ENCODE peak calls at places on chromosome 21, in ten cellular contexts. X is GM12865, H is upper lobe of right lung, C is HFFc6, T is esophagus squamous epithelium, N is fibroblast of lung, O is fibroblast of mammary gland, I is IMR-90, A is testis, K is fibroblast of pulmonary artery. Q is an unnamed sample.

GRCh38 chr21:34702341-34702807 is 33.6 kb downstream of the CLIC6 start:
- DNase-seq in X (no peak), H (no peak), C (peak; percentile 91), T (no peak), N (peak; percentile 89), O (peak; percentile 99), I (peak; percentile 98), A (no peak), K (peak; percentile 67), Q (no peak)

GRCh38 chr21:43805275-43805800 is 16.0 kb downstream of the RRP1 start:
- DNase-seq in X (peak; percentile 98), H (no peak), C (no peak), T (no peak), N (no peak), O (no peak), I (no peak), A (no peak), K (no peak), Q (no peak)

GRCh38 chr21:33976082-33976979 is 60.7 kb upstream of the ATP5PO start:
- DNase-seq in X (peak; percentile 91), H (no peak), C (peak; percentile 98), T (no peak), N (peak; percentile 90), O (peak; percentile 99), I (peak; percentile 94), A (no peak), K (peak; percentile 87), Q (no peak)

GRCh38 chr21:26093094-26093493 is 77.5 kb downstream of the APP start:
- DNase-seq in X (no peak), H (no peak), C (peak; percentile 35), T (no peak), N (peak; percentile 34), O (peak; percentile 36), I (peak; percentile 65), A (no peak), K (peak; percentile 25), Q (no peak)

GRCh38 chr21:34598931-34599400 is 15.9 kb downstream of the RCAN1 start:
- DNase-seq in X (no peak), H (no peak), C (peak; percentile 21), T (no peak), N (peak; percentile 38), O (peak; percentile 81), I (peak; percentile 36), A (no peak), K (no peak), Q (no peak)

GRCh38 chr21:33246506-33246905 is 16.8 kb downstream of the IFNAR2 start:
- DNase-seq in X (no peak), H (no peak), C (no peak), T (no peak), N (no peak), O (no peak), I (no peak), A (no peak), K (no peak), Q (no peak)

GRCh38 chr21:17903029-17903806 is 84.1 kb upstream of the C21orf91 start:
- DNase-seq in X (peak; percentile 35), H (no peak), C (peak; percentile 32), T (no peak), N (peak; percentile 73), O (peak; percentile 55), I (peak; percentile 49), A (no peak), K (peak; percentile 65), Q (no peak)

GRCh38 chr21:26966978-26967913 is at the start of gene ADAMTS5:
- DNase-seq in X (no peak), H (peak; percentile 64), C (peak; percentile 66), T (no peak), N (peak; percentile 77), O (peak; percentile 82), I (peak; percentile 69), A (peak; percentile 30), K (peak; percentile 64), Q (peak; percentile 60)

GRCh38 chr21:33618407-33618806 is 23.1 kb downstream of the CRYZL1 start:
- DNase-seq in X (no peak), H (no peak), C (no peak), T (no peak), N (no peak), O (no peak), I (no peak), A (no peak), K (no peak), Q (no peak)

GRCh38 chr21:34524671-34525601 is 12.9 kb upstream of the KCNE1 start:
- DNase-seq in X (no peak), H (no peak), C (peak; percentile 35), T (no peak), N (peak; percentile 76), O (peak; percentile 81), I (peak; percentile 84), A (peak; percentile 30), K (peak; percentile 61), Q (no peak)

GRCh38 chr21:43731476-43731875 is 12.5 kb downstream of the PDXK start:
- DNase-seq in X (no peak), H (no peak), C (no peak), T (no peak), N (no peak), O (no peak), I (no peak), A (no peak), K (no peak), Q (no peak)

GRCh38 chr21:39088831-39089380 is 94.3 kb downstream of the PSMG1 start:
- DNase-seq in X (no peak), H (no peak), C (peak; percentile 68), T (no peak), N (peak; percentile 76), O (peak; percentile 82), I (peak; percentile 82), A (no peak), K (peak; percentile 85), Q (no peak)

GRCh38 chr21:35663856-35664606 is 396.3 kb downstream of the SETD4 start:
- DNase-seq in X (no peak), H (no peak), C (no peak), T (no peak), N (no peak), O (no peak), I (no peak), A (no peak), K (no peak), Q (no peak)

DNA sequence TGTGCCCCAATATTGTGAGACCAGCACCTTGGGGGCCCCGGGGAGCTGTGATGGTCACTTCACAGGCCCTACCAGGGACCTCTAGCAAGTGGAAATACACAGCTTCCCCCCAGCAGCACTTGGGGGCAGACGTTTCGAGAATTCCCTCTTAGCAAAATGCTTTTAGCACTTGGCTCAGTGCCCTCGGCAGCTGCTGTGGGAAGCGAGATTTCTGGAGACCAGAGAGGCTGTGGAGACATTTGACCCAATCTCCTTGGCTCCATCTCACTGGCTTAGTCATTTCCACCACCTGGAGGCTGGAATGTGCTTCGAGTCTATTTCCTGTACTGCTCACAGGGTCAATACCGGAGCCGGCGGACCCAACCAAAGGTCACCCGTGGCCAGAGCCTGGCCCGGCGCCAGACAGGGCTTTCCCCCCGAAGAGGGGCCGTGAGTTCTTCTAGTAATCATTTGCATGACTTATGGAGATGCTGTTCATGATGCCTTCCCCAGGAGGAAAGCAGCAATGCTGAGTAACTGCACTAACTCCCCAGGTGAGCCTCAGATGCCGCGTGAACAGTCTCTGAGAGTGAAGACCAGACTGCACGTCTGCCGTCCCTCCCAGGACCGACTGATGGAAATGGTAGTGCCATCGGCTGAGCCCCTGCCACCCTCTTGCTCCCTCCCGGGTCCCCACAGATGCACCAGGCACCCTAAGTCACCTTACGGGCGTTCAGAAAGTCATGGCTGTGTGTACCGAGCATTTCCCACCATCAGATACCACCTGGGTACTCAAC is 4.4 kb upstream of the C2CD2 start:
- DNase-seq in X (no peak), H (no peak), C (peak; percentile 75), T (no peak), N (peak; percentile 93), O (peak; percentile 98), I (peak; percentile 98), A (peak; percentile 71), K (peak; percentile 93), Q (no peak)
- TF ChIP-seq CTCF in X (no peak), H (peak; percentile 33), C (peak; percentile 72), T (peak; percentile 16), N (peak; percentile 33), O (peak; percentile 42), I (peak; percentile 58), A (no peak), K (peak; percentile 38), Q (no peak)

GRCh38 chr21:15729674-15730483 is at the start of gene USP25:
- DNase-seq in X (peak; percentile 91), H (peak; percentile 97), C (peak; percentile 44), T (peak; percentile 72), N (peak; percentile 77), O (peak; percentile 57), I (peak; percentile 60), A (peak; percentile 92), K (peak; percentile 73), Q (peak; percentile 87)
- TF ChIP-seq CTCF in X (no peak), H (no peak), C (no peak), T (peak; percentile 17), N (no peak), O (no peak), I (peak; percentile 47), A (peak; percentile 21), K (no peak), Q (no peak)

DNA sequence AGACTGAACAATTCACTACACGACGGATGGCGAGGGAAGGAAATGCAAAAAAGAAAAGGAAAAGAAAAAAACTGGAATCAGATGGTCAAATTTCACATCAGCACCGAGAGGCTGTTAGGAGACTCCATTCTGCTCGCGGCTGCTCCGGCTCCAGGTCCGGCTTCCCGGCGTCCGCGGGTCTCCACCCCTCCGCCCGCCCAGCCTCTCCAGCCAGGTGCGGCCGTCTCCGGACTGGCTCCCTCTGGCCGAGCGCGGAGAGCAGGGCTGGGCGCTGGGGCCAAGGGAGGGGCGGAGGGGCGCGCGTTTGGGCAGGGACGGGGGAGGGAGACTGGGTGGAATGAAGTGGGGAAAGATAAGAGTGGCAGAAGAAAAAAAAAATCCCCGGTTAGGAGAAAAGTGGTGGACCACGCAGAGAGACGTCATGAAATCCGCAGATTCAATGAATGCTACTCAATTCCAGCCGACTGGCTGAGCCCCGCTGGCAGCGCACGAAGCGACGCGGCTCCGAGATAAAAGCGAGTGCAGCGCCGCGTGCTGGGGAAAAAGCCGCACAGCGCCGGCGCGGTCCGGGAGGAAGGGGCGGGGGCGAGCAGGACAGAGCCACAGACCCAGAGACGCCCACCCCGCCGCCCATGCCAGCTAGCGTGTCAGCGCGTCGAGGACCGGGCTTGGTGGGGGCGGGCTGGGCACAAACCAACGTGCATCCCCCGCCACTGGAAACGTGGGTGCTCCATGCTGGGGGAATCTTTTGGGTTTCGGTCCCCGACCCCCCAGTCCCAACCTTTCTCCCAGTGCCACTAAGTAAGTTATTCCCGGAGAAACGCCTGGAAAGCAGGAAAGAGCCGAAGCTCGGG is at the start of gene KCNJ6:
- DNase-seq in X (no peak), H (peak; percentile 73), C (no peak), T (no peak), N (peak; percentile 59), O (peak; percentile 38), I (peak; percentile 52), A (peak; percentile 60), K (peak; percentile 45), Q (peak; percentile 89)
- TF ChIP-seq CTCF in X (peak; percentile 10), H (peak; percentile 52), C (peak; percentile 81), T (peak; percentile 48), N (peak; percentile 73), O (peak; percentile 45), I (peak; percentile 91), A (peak; percentile 38), K (peak; percentile 47), Q (peak; percentile 55)

DNA sequence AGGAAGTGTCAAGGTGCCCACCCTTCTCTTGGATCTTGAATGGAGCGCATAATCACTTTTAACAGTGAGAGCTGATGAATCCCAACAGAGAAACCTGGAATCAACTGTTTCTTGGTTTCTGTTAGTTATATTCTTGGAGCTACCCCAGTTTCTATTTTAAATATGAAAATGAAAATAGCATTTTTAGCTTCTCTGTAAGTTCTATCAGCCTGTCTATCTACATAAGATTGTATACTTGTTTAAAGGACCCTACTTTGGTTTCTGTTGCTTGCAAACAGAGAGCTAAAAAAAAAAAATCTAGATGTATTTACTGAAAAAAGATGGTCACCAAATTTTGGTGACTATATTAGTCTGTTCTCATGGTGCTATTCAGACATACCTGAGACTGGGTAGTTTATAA is 670.0 kb downstream of the NCAM2 start:
- DNase-seq in X (no peak), H (no peak), C (no peak), T (no peak), N (no peak), O (no peak), I (no peak), A (no peak), K (no peak), Q (no peak)
- TF ChIP-seq CTCF in X (no peak), H (no peak), C (no peak), T (no peak), N (no peak), O (no peak), I (no peak), A (no peak), K (no peak), Q (no peak)